ENCODE peak calls at places on chromosomes 16 and 17, in eight cellular contexts. W is substantia nigra; U is fibroblast of the conjunctiva; K is upper lobe of right lung; D is G401; F is stimulated activated CD8-positive, alpha-beta memory T cell treated with anti-CD3 and anti-CD28 coated beads, Interleukin-12 subunit alpha, Interleukin-12 subunit beta, amount 100 ng/mL, for 1 hour; X is iPS DF 19.7; Q is T-cell. N is an unnamed sample.

GRCh38 chr17:48215583-48216139 is 108.1 kb downstream of the SNX11 start:
- DNase-seq in W (no peak), U (peak), K (no peak), D (no peak), F (no peak), X (no peak), Q (no peak), N (no peak)

GRCh38 chr17:81314410-81315169 is 19.5 kb upstream of the SLC38A10 start:
- DNase-seq in W (no peak), U (no peak), K (no peak), D (no peak), F (no peak), X (no peak), Q (no peak), N (no peak)

GRCh38 chr16:49833055-49833454 is 22.9 kb downstream of the ZNF423 start:
- DNase-seq in W (peak), U (peak), K (no peak), D (no peak), F (no peak), X (no peak), Q (no peak), N (peak)

GRCh38 chr17:34314279-34314678 is 5.0 kb upstream of the CCL8 start:
- DNase-seq in W (no peak), U (peak), K (no peak), D (no peak), F (no peak), X (no peak), Q (no peak), N (no peak)

GRCh38 chr17:17679748-17680147 is 1.5 kb upstream of the RAI1 start:
- DNase-seq in W (no peak), U (no peak), K (no peak), D (no peak), F (no peak), X (no peak), Q (no peak), N (no peak)

GRCh38 chr17:40342575-40343058 is 21.9 kb downstream of the GJD3 start:
- DNase-seq in W (no peak), U (no peak), K (peak), D (no peak), F (no peak), X (no peak), Q (no peak), N (no peak)

GRCh38 chr16:65660390-65660789 is 538.5 kb upstream of the CDH11 start:
- DNase-seq in W (no peak), U (no peak), K (no peak), D (no peak), F (no peak), X (no peak), Q (no peak), N (no peak)

GRCh38 chr17:62611767-62612166 is 15.7 kb upstream of the MRC2 start:
- DNase-seq in W (no peak), U (no peak), K (no peak), D (no peak), F (no peak), X (no peak), Q (no peak), N (no peak)

GRCh38 chr17:17613708-17614114 is 22.2 kb upstream of the PEMT start:
- DNase-seq in W (no peak), U (peak), K (no peak), D (peak), F (peak), X (peak), Q (peak), N (no peak)

GRCh38 chr17:59680314-59680713 is 26.9 kb downstream of the PTRH2 start:
- DNase-seq in W (no peak), U (no peak), K (no peak), D (no peak), F (no peak), X (no peak), Q (no peak), N (no peak)

GRCh38 chr17:40536731-40537171 is 28.5 kb downstream of the CCR7 start:
- DNase-seq in W (no peak), U (no peak), K (peak), D (no peak), F (no peak), X (no peak), Q (no peak), N (no peak)

GRCh38 chr16:84650062-84650991 is 2.0 kb downstream of the KLHL36 start:
- DNase-seq in W (no peak), U (no peak), K (no peak), D (peak), F (no peak), X (no peak), Q (no peak), N (no peak)

GRCh38 chr16:68921654-68922053 is 78.3 kb downstream of the TANGO6 start:
- DNase-seq in W (no peak), U (no peak), K (no peak), D (no peak), F (no peak), X (no peak), Q (no peak), N (no peak)

GRCh38 chr17:42548070-42548837 is 4.5 kb upstream of the HSD17B1 start:
- DNase-seq in W (no peak), U (no peak), K (peak), D (peak), F (peak), X (no peak), Q (peak), N (no peak)

GRCh38 chr16:10950393-10950792 is 6.0 kb downstream of the CLEC16A start:
- DNase-seq in W (no peak), U (no peak), K (peak), D (peak), F (no peak), X (no peak), Q (no peak), N (no peak)

GRCh38 chr17:66975188-66975587 is 10.7 kb downstream of the CACNG4 start:
- DNase-seq in W (no peak), U (no peak), K (no peak), D (no peak), F (no peak), X (no peak), Q (no peak), N (no peak)

GRCh38 chr17:61739002-61739401 is 124.3 kb downstream of the BRIP1 start:
- DNase-seq in W (no peak), U (no peak), K (no peak), D (no peak), F (no peak), X (no peak), Q (no peak), N (no peak)

GRCh38 chr16:68362314-68362913 is 51.6 kb downstream of the PRMT7 start:
- DNase-seq in W (no peak), U (no peak), K (no peak), D (no peak), F (no peak), X (no peak), Q (no peak), N (no peak)

GRCh38 chr17:49986396-49987289 is 8.4 kb downstream of the DLX3 start:
- DNase-seq in W (no peak), U (no peak), K (no peak), D (no peak), F (no peak), X (no peak), Q (no peak), N (no peak)

GRCh38 chr17:17913695-17914332 is 58.4 kb downstream of the TOM1L2 start:
- DNase-seq in W (no peak), U (peak), K (peak), D (no peak), F (no peak), X (no peak), Q (no peak), N (peak)

GRCh38 chr16:15461376-15461775 is 27.0 kb downstream of the BMERB1 start:
- DNase-seq in W (no peak), U (no peak), K (no peak), D (no peak), F (no peak), X (no peak), Q (no peak), N (no peak)

GRCh38 chr17:49021095-49021767 is 24.0 kb downstream of the IGF2BP1 start:
- DNase-seq in W (no peak), U (no peak), K (no peak), D (no peak), F (no peak), X (no peak), Q (no peak), N (no peak)

GRCh38 chr16:57828272-57829161 is 26.2 kb upstream of the KIFC3 start:
- DNase-seq in W (no peak), U (no peak), K (no peak), D (no peak), F (no peak), X (no peak), Q (no peak), N (no peak)

GRCh38 chr16:88782454-88783390 is 2.3 kb downstream of the PIEZO1 start:
- DNase-seq in W (no peak), U (peak), K (no peak), D (peak), F (no peak), X (no peak), Q (no peak), N (peak)

GRCh38 chr16:68529931-68530667 is 9.0 kb upstream of the ZFP90 start:
- DNase-seq in W (peak), U (peak), K (peak), D (peak), F (peak), X (no peak), Q (peak), N (peak)

GRCh38 chr17:38404174-38404943 is 23.9 kb upstream of the ARHGAP23 start:
- DNase-seq in W (no peak), U (no peak), K (no peak), D (no peak), F (no peak), X (no peak), Q (no peak), N (no peak)

GRCh38 chr16:82993874-82994375 is 367.2 kb downstream of the CDH13 start:
- DNase-seq in W (no peak), U (no peak), K (no peak), D (no peak), F (no peak), X (no peak), Q (no peak), N (no peak)

GRCh38 chr16:31327675-31328225 is 27.2 kb upstream of the ITGAX start:
- DNase-seq in W (no peak), U (no peak), K (no peak), D (no peak), F (no peak), X (no peak), Q (no peak), N (no peak)

GRCh38 chr16:11524098-11524760 is 62.5 kb downstream of the LITAF start:
- DNase-seq in W (no peak), U (no peak), K (no peak), D (no peak), F (no peak), X (no peak), Q (no peak), N (no peak)